ENCODE peak calls at places on chromosomes 11 and 22, in seven cellular contexts. U is bronchial epithelial cell, T is fibroblast of pulmonary artery, D is body of pancreas, L is foreskin fibroblast, S is MM.1S, I is cardiac muscle cell. A is an unnamed sample.

GRCh38 chr22:23063539-23064380 is 6.6 kb upstream of the GNAZ start:
- DNase-seq in U (no peak), T (no peak), D (no peak), L (no peak), S (no peak), I (no peak), A (no peak)

GRCh38 chr11:15579287-15580001 is 464.7 kb downstream of the INSC start:
- DNase-seq in U (no peak), T (no peak), D (no peak), L (no peak), S (no peak), I (no peak), A (no peak)

GRCh38 chr22:36873614-36874308 is 13.0 kb downstream of the NCF4 start:
- DNase-seq in U (peak; percentile 90), T (peak; percentile 85), D (peak; percentile 56), L (peak; percentile 36), S (peak; percentile 92), I (peak; percentile 90), A (peak; percentile 57)

GRCh38 chr22:17396531-17396930 is 27.3 kb downstream of the CECR2 start:
- DNase-seq in U (peak; percentile 2), T (no peak), D (no peak), L (no peak), S (no peak), I (no peak), A (no peak)

GRCh38 chr11:34105957-34106504 is 602 bp downstream of the NAT10 start:
- DNase-seq in U (peak; percentile 14), T (peak; percentile 23), D (no peak), L (no peak), S (no peak), I (no peak), A (peak; percentile 28)

GRCh38 chr11:8333431-8334401 is 70.0 kb upstream of the LMO1 start:
- DNase-seq in U (peak; percentile 57), T (no peak), D (no peak), L (no peak), S (no peak), I (no peak), A (no peak)

GRCh38 chr11:63614136-63614664 is at the start of gene PLAAT3:
- DNase-seq in U (no peak), T (peak; percentile 30), D (peak; percentile 86), L (no peak), S (peak; percentile 35), I (peak; percentile 83), A (no peak)

GRCh38 chr11:66845143-66845875 is 2.1 kb downstream of the RCE1 start:
- DNase-seq in U (no peak), T (no peak), D (no peak), L (no peak), S (no peak), I (no peak), A (no peak)

GRCh38 chr11:9506489-9507343 is 45.9 kb downstream of the ZNF143 start:
- DNase-seq in U (peak; percentile 72), T (peak; percentile 89), D (peak; percentile 85), L (peak; percentile 60), S (peak; percentile 74), I (peak; percentile 86), A (peak; percentile 67)

DNA sequence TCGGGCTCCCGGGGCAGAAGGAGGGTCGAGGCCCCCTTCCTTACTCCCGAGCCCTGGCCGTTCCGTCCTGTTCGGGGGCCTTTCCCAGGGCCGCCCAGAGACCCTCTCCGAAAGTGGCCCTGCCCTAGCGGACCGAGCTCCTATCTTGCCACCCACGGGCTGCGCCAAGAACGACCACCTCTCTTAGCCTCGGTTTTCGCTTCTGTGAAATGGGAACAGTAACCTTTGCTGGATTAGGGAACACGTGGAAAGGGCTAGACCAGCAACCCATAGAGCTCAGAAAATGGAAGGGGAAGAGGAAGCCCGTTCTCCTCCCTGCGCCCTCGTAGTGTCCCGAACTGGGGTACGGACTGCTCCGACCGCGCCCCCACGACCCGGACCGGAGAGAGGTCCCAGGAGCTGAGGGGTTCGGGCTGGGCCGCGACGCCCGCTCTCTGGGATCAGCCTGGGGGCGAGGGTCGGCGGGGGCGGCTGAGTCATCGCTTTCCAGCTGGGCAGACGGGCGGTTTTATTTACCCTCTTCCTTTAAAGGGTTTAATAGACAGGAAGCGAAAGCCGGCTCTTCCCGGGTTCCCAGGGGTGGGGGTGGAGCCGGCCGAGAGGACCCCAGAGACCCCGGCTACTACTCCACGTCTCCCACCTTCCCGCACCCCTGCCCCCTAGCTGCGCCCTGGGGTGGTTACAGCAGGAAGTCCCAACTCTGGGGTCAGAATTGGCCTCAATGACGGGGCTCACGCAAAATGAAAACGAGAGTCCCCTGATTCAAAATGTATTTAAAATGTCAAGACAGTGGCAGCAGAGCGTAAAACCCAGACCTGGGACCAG is 872 bp upstream of the PHLDA2 start:
- DNase-seq in U (peak; percentile 55), T (no peak), D (peak; percentile 45), L (peak; percentile 59), S (peak; percentile 23), I (peak; percentile 33), A (peak; percentile 25)
- TF ChIP-seq CTCF in U (no peak), T (peak; percentile 39), D (peak; percentile 0), L (no peak), S (no peak), I (peak; percentile 53), A (no peak)

GRCh38 chr11:117443269-117444186 is 115.9 kb downstream of the CEP164 start:
- DNase-seq in U (no peak), T (peak; percentile 42), D (peak; percentile 72), L (peak; percentile 29), S (no peak), I (peak; percentile 57), A (peak; percentile 12)
- TF ChIP-seq CTCF in U (peak; percentile 25), T (peak; percentile 54), D (peak; percentile 54), L (peak; percentile 51), S (peak; percentile 10), I (peak; percentile 68), A (peak; percentile 63)

GRCh38 chr11:61555051-61555969 is 25.6 kb downstream of the SYT7 start:
- DNase-seq in U (no peak), T (no peak), D (no peak), L (no peak), S (no peak), I (no peak), A (no peak)
- TF ChIP-seq CTCF in U (peak; percentile 25), T (peak; percentile 3), D (no peak), L (no peak), S (no peak), I (peak; percentile 18), A (peak; percentile 47)

GRCh38 chr22:35839811-35840739 is 122.4 kb downstream of the APOL5 start:
- DNase-seq in U (peak; percentile 94), T (peak; percentile 98), D (peak; percentile 87), L (peak; percentile 100), S (peak; percentile 79), I (peak; percentile 98), A (peak; percentile 97)

GRCh38 chr22:35841907-35842518 is 124.3 kb downstream of the APOL5 start:
- DNase-seq in U (no peak), T (no peak), D (no peak), L (no peak), S (no peak), I (no peak), A (no peak)

GRCh38 chr22:35837328-35837727 is 119.7 kb downstream of the APOL5 start:
- DNase-seq in U (no peak), T (peak; percentile 27), D (no peak), L (no peak), S (no peak), I (no peak), A (no peak)

GRCh38 chr22:35835998-35836691 is 118.5 kb downstream of the APOL5 start:
- DNase-seq in U (peak; percentile 86), T (peak; percentile 90), D (peak; percentile 58), L (peak; percentile 92), S (no peak), I (peak; percentile 91), A (peak; percentile 81)

DNA sequence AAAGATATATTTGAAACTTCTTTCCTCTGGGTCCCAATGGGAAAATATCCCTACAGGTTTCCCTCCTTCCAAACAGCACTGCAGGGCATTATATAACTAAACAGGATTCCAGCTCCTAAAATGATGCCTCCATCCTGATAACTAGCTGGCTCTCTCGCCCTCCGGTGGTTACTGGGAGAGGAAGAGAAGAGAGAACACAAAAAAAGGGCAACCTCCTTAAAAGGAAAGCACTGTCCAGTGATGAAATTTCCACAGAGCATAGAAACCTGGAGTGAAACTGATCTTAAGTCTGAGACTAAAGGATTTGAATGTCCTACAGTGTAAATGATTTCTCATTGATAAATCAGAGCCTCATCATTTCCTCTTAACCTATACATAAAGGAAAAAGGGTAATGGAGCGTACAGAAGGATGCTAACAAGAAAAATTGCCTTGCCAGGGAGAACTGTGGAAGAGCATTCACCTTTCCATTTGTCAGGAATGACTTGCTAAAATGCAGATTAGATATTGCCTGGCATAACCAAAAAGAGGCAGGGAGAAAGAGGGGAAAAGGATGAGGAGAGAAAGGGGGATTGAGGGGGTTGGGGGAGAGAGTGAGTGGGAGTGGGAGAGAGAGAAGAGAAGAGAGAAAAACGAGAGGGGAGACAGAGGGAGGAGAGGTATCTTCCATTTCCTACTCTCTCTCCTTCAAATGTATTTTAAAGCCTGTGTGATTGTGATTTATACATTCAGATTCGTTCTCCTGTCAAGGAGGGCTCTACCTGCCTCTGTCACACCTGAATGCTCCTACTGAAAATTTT is 121.4 kb downstream of the APOL5 start:
- DNase-seq in U (peak; percentile 64), T (peak; percentile 80), D (peak; percentile 17), L (peak; percentile 73), S (no peak), I (peak; percentile 74), A (peak; percentile 76)
- TF ChIP-seq CTCF in U (peak; percentile 31), T (peak; percentile 67), D (peak; percentile 13), L (peak; percentile 64), S (peak; percentile 42), I (peak; percentile 59), A (peak; percentile 72)

GRCh38 chr11:119773016-119773415 is 44.0 kb upstream of the NECTIN1 start:
- DNase-seq in U (no peak), T (no peak), D (no peak), L (no peak), S (no peak), I (no peak), A (no peak)
- TF ChIP-seq CTCF in U (no peak), T (no peak), D (no peak), L (no peak), S (no peak), I (no peak), A (no peak)

A was measured in HFFc6.